ENCODE peak calls at places on chromosomes 12 and 14, in nine cellular contexts. Y, K, F, C, L, M, W, U and Z are unnamed samples.

GRCh38 chr14:91114079-91115065 is 499 bp downstream of the DGLUCY start:
- DNase-seq in Y (peak; percentile 88), K (peak; percentile 80), F (peak; percentile 77), C (peak; percentile 59), L (peak; percentile 59), M (peak; percentile 68), W (peak; percentile 87), U (peak; percentile 44), Z (peak; percentile 62)

GRCh38 chr12:14313379-14313778 is 52.1 kb upstream of the ATF7IP start:
- DNase-seq in Y (no peak), K (no peak), F (no peak), C (no peak), L (no peak), M (no peak), W (no peak), U (no peak), Z (peak; percentile 19)

GRCh38 chr12:77062846-77063461 is 2.4 kb downstream of the E2F7 start:
- DNase-seq in Y (no peak), K (no peak), F (no peak), C (no peak), L (no peak), M (peak; percentile 37), W (no peak), U (peak; percentile 86), Z (peak; percentile 80)

GRCh38 chr12:49642370-49642802 is 19.0 kb downstream of the PRPF40B start:
- DNase-seq in Y (no peak), K (no peak), F (no peak), C (no peak), L (no peak), M (no peak), W (no peak), U (no peak), Z (peak; percentile 39)

GRCh38 chr12:125983094-125983783 is 918.0 kb downstream of the AACS start:
- DNase-seq in Y (peak; percentile 35), K (peak; percentile 74), F (peak; percentile 86), C (peak; percentile 81), L (no peak), M (no peak), W (no peak), U (peak; percentile 1), Z (peak; percentile 44)

GRCh38 chr12:52836042-52836466 is 1.9 kb upstream of the KRT79 start:
- DNase-seq in Y (no peak), K (peak; percentile 81), F (no peak), C (no peak), L (no peak), M (no peak), W (no peak), U (peak; percentile 81), Z (peak; percentile 78)

GRCh38 chr12:118102070-118102469 is 1.7 kb downstream of the VSIG10 start:
- DNase-seq in Y (no peak), K (no peak), F (no peak), C (no peak), L (no peak), M (no peak), W (no peak), U (no peak), Z (peak; percentile 89)

GRCh38 chr12:27109339-27110023 is 27.1 kb upstream of the C12orf71 start:
- DNase-seq in Y (no peak), K (no peak), F (no peak), C (no peak), L (no peak), M (no peak), W (no peak), U (peak; percentile 31), Z (peak; percentile 33)

GRCh38 chr12:13661005-13661887 is 320.2 kb downstream of the GRIN2B start:
- DNase-seq in Y (peak; percentile 37), K (no peak), F (peak; percentile 47), C (peak; percentile 44), L (peak; percentile 50), M (peak; percentile 23), W (peak; percentile 62), U (peak; percentile 56), Z (peak; percentile 38)

GRCh38 chr12:89261982-89262381 is 90.3 kb downstream of the DUSP6 start:
- DNase-seq in Y (no peak), K (no peak), F (no peak), C (no peak), L (no peak), M (no peak), W (no peak), U (no peak), Z (peak; percentile 13)
- TF ChIP-seq CTCF in Y (no peak), K (no peak), F (no peak), C (no peak), L (no peak), M (no peak), W (no peak), U (no peak), Z (no peak)

GRCh38 chr12:94219622-94220302 is 71.4 kb downstream of the PLXNC1 start:
- DNase-seq in Y (no peak), K (no peak), F (no peak), C (no peak), L (no peak), M (no peak), W (no peak), U (no peak), Z (no peak)

GRCh38 chr12:94222351-94222750 is 74.0 kb downstream of the PLXNC1 start:
- DNase-seq in Y (no peak), K (no peak), F (no peak), C (no peak), L (no peak), M (no peak), W (no peak), U (no peak), Z (no peak)

GRCh38 chr12:94220804-94221203 is 72.4 kb downstream of the PLXNC1 start:
- DNase-seq in Y (no peak), K (no peak), F (no peak), C (no peak), L (no peak), M (no peak), W (no peak), U (no peak), Z (no peak)

GRCh38 chr12:94218244-94218643 is 69.9 kb downstream of the PLXNC1 start:
- DNase-seq in Y (no peak), K (no peak), F (no peak), C (no peak), L (no peak), M (no peak), W (no peak), U (no peak), Z (no peak)
- TF ChIP-seq CTCF in Y (no peak), K (no peak), F (no peak), C (no peak), L (no peak), M (no peak), W (no peak), U (no peak), Z (no peak)

GRCh38 chr14:105384041-105384557 is 14.2 kb upstream of the TEX22 start:
- DNase-seq in Y (no peak), K (no peak), F (no peak), C (no peak), L (no peak), M (no peak), W (no peak), U (no peak), Z (no peak)
- TF ChIP-seq CTCF in Y (no peak), K (no peak), F (no peak), C (no peak), L (no peak), M (no peak), W (no peak), U (no peak), Z (no peak)

GRCh38 chr12:46382425-46382973 is 9.9 kb upstream of the SLC38A2 start:
- DNase-seq in Y (peak; percentile 49), K (no peak), F (no peak), C (no peak), L (no peak), M (no peak), W (no peak), U (no peak), Z (no peak)

GRCh38 chr12:46385439-46385838 is 12.9 kb upstream of the SLC38A2 start:
- DNase-seq in Y (no peak), K (no peak), F (no peak), C (no peak), L (no peak), M (no peak), W (no peak), U (no peak), Z (no peak)

GRCh38 chr12:46382974-46383653 is 10.5 kb upstream of the SLC38A2 start:
- DNase-seq in Y (peak; percentile 98), K (peak; percentile 99), F (peak; percentile 79), C (peak; percentile 86), L (peak; percentile 99), M (peak; percentile 97), W (peak; percentile 90), U (peak; percentile 98), Z (peak; percentile 85)

GRCh38 chr12:46384451-46385301 is 12.1 kb upstream of the SLC38A2 start:
- DNase-seq in Y (no peak), K (no peak), F (no peak), C (no peak), L (no peak), M (no peak), W (no peak), U (peak; percentile 77), Z (no peak)

DNA sequence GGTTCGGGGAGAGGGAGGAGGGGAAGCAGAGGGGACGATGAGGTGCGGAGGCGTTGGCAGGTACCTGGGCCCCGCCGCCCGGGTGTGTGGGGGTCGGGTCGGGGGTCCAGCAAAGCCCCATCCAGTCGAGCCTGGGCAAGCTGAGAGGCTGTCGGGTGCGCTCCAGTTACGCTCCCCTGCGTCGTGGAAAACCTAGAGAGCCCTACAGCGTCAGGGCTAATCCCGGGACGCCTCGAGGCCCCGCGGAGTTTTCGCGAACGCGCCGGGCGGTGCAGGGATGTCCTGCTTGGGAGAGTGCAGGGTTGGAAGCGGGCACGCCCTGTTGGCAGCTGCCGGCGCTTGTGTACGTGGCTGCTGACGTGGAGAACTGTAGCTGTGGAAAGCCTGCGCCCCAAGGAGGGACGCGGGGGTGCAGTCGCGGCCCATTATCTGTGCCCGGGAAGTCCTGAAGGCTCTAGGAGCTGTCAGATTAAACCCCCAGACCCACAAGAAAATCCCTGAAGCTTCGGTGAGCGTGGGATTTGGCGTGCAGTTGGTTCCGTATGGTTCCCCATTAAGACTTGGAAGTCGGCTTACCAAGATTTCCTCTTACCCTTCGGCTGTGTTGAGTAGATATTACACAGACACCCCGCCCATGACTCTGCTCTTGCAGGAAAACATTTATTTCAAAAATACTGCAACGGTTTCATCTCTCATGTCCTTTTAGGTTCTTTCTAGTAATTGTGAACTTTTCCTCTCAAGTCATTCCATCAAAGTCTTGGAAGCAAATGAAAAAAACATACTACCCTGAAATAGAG is 11.3 kb upstream of the SLC38A2 start:
- DNase-seq in Y (peak; percentile 92), K (peak; percentile 95), F (peak; percentile 31), C (no peak), L (peak; percentile 97), M (peak; percentile 94), W (no peak), U (peak; percentile 98), Z (peak; percentile 81)
- TF ChIP-seq CTCF in Y (no peak), K (peak; percentile 20), F (peak; percentile 23), C (no peak), L (no peak), M (peak; percentile 31), W (no peak), U (no peak), Z (no peak)